ENCODE peak calls at places on chromosomes 16 and 17, in six cellular contexts. L is NCI-H1930, T is transverse colon, Q is NCI-H1694, V is mesendoderm, Z is adipocyte. I is an unnamed sample.

GRCh38 chr16:23889189-23889588 is 53.4 kb downstream of the PRKCB start:
- DNase-seq in V (no peak), Q (no peak), L (no peak), Z (no peak), T (no peak), I (no peak)

GRCh38 chr16:47731252-47731651 is 270.1 kb downstream of the PHKB start:
- DNase-seq in T (no peak), L (no peak), Z (peak), Q (no peak), V (no peak), I (peak)

GRCh38 chr16:7025616-7026190 is 306.9 kb upstream of the RBFOX1 start:
- DNase-seq in T (peak), Q (peak), V (peak), L (peak), Z (peak), I (no peak)

GRCh38 chr17:64777413-64778101 is 115.5 kb upstream of the SMURF2 start:
- DNase-seq in T (peak), Q (peak), L (no peak), Z (no peak), V (no peak), I (peak)

GRCh38 chr16:87420401-87421368 is 28.5 kb downstream of the MAP1LC3B start:
- DNase-seq in Q (no peak), V (no peak), Z (no peak), T (no peak), L (no peak), I (no peak)

GRCh38 chr17:71085238-71086033 is 916.1 kb downstream of the KCNJ2 start:
- DNase-seq in Q (no peak), Z (no peak), L (no peak), T (peak), V (peak), I (no peak)

GRCh38 chr17:43406676-43407645 is 8.2 kb downstream of the ARL4D start:
- DNase-seq in T (no peak), Z (peak), L (no peak), V (peak), Q (peak), I (peak)

GRCh38 chr17:39461911-39462641 is 790 bp downstream of the CDK12 start:
- DNase-seq in T (no peak), V (peak), L (no peak), Q (peak), Z (peak), I (no peak)

GRCh38 chr16:86911311-86911999 is 333.1 kb downstream of the FOXL1 start:
- DNase-seq in L (no peak), Z (no peak), T (no peak), V (no peak), Q (no peak), I (no peak)

GRCh38 chr16:85296859-85297698 is 184.8 kb upstream of the CIBAR2 start:
- DNase-seq in Z (peak), L (no peak), Q (no peak), T (peak), V (peak), I (peak)

GRCh38 chr17:4810696-4811289 is 3.8 kb downstream of the PLD2 start:
- DNase-seq in Q (no peak), T (no peak), L (no peak), V (no peak), Z (no peak), I (peak)

GRCh38 chr16:57757326-57757786 is 21.8 kb downstream of the KATNB1 start:
- DNase-seq in L (no peak), T (peak), V (peak), Z (peak), Q (peak), I (peak)

GRCh38 chr17:13568746-13569739 is 32.7 kb downstream of the HS3ST3A1 start:
- DNase-seq in T (no peak), Z (no peak), L (no peak), Q (no peak), V (peak), I (no peak)

GRCh38 chr17:17227608-17228520 is 9.1 kb downstream of the FLCN start:
- DNase-seq in Z (no peak), V (no peak), Q (no peak), L (no peak), T (no peak), I (peak)

GRCh38 chr17:37086329-37086728 is 137.6 kb downstream of the AATF start:
- DNase-seq in Z (no peak), V (no peak), T (no peak), Q (no peak), L (no peak), I (no peak)

GRCh38 chr17:82232322-82232785 is 3.5 kb downstream of the SLC16A3 start:
- DNase-seq in T (no peak), Q (no peak), L (no peak), Z (no peak), V (no peak), I (no peak)

I was measured in osteoblast.